ENCODE peak calls at places on chromosome 18, in five cellular contexts. P, V, C, J and B are unnamed samples.

GRCh38 chr18:63315879-63316278 is 3.7 kb downstream of the BCL2 start:
- DNase-seq in P (no peak), J (no peak), C (no peak), V (no peak), B (no peak)

GRCh38 chr18:23311346-23312103 is 141.6 kb upstream of the RIOK3 start:
- DNase-seq in P (no peak), J (no peak), V (peak; percentile 86), C (no peak), B (no peak)

GRCh38 chr18:48800877-48801727 is 149.7 kb downstream of the SMAD7 start:
- DNase-seq in P (no peak), J (peak; percentile 81), V (no peak), C (no peak), B (peak; percentile 69)

GRCh38 chr18:12376034-12376717 is 851 bp downstream of the AFG3L2 start:
- DNase-seq in C (no peak), P (peak; percentile 10), V (peak; percentile 36), J (no peak), B (peak; percentile 19)

GRCh38 chr18:37532917-37533316 is 32.7 kb downstream of the CELF4 start:
- DNase-seq in J (no peak), P (no peak), C (no peak), V (no peak), B (no peak)

GRCh38 chr18:9365406-9365805 is 30.8 kb downstream of the TWSG1 start:
- DNase-seq in P (no peak), C (no peak), J (no peak), V (peak; percentile 31), B (no peak)

GRCh38 chr18:11488175-11488574 is 121.2 kb upstream of the SLC35G4 start:
- DNase-seq in C (no peak), P (no peak), J (no peak), V (peak; percentile 21), B (no peak)

GRCh38 chr18:13271512-13271911 is 53.0 kb downstream of the LDLRAD4 start:
- DNase-seq in J (no peak), V (no peak), P (no peak), C (no peak), B (no peak)